ENCODE peak calls at places on chromosomes 12 and 14, in seven cellular contexts. G is GM12878, K is HepG2, P is K562, R is SK-N-SH, W is HCT116, F is H1. Z is an unnamed sample.

GRCh38 chr14:104594310-104595046 is 10.1 kb downstream of the TMEM179 start:
- DNase-seq in P (no peak), K (no peak), W (no peak), F (no peak), R (peak; percentile 36), G (no peak), Z (no peak)

GRCh38 chr12:127635838-127636237 is 631.1 kb upstream of the TMEM132C start:
- DNase-seq in F (no peak), W (no peak), R (no peak), P (no peak), K (no peak), G (no peak), Z (no peak)

GRCh38 chr12:47066278-47067048 is 13.0 kb upstream of the PCED1B start:
- DNase-seq in F (no peak), P (no peak), K (no peak), G (no peak), R (no peak), W (no peak), Z (no peak)

GRCh38 chr14:64845878-64846277 is 33.8 kb downstream of the SPTB start:
- DNase-seq in R (peak; percentile 41), W (no peak), P (no peak), F (no peak), K (no peak), G (no peak), Z (no peak)

GRCh38 chr12:48943221-48943620 is 14.1 kb downstream of the ARF3 start:
- DNase-seq in K (no peak), P (no peak), W (no peak), R (no peak), F (no peak), G (no peak), Z (no peak)

GRCh38 chr12:92020983-92021664 is 124.5 kb downstream of the BTG1 start:
- DNase-seq in F (no peak), W (no peak), G (no peak), K (no peak), P (no peak), R (no peak), Z (no peak)

GRCh38 chr14:52272375-52272774 is 4.9 kb downstream of the PTGDR start:
- DNase-seq in G (no peak), W (peak; percentile 29), F (no peak), R (no peak), K (no peak), P (no peak), Z (peak; percentile 50)

GRCh38 chr14:65239143-65239672 is 136.9 kb upstream of the MAX start:
- DNase-seq in K (peak; percentile 61), P (no peak), G (no peak), R (no peak), F (no peak), W (no peak), Z (no peak)

GRCh38 chr12:53327435-53328042 is 6.1 kb upstream of the AAAS start:
- DNase-seq in R (peak; percentile 55), P (peak; percentile 56), G (no peak), F (no peak), W (no peak), K (no peak), Z (peak; percentile 40)

GRCh38 chr12:48716493-48717251 is at the start of gene CCNT1:
- DNase-seq in K (peak; percentile 100), P (peak; percentile 95), G (peak; percentile 100), W (peak; percentile 100), F (peak; percentile 99), R (peak; percentile 96), Z (peak; percentile 100)

GRCh38 chr12:53461059-53461458 is 9.2 kb downstream of the PCBP2 start:
- DNase-seq in K (no peak), P (no peak), W (no peak), G (no peak), R (no peak), F (no peak), Z (no peak)

GRCh38 chr12:50268482-50268881 is 14.8 kb downstream of the LIMA1 start:
- DNase-seq in K (no peak), R (no peak), G (no peak), W (no peak), F (no peak), P (no peak), Z (no peak)

GRCh38 chr12:96186902-96187301 is 7.3 kb upstream of the ELK3 start:
- DNase-seq in R (no peak), P (no peak), G (no peak), F (no peak), W (no peak), K (no peak), Z (no peak)

GRCh38 chr14:26187996-26188605 is 409.7 kb downstream of the NOVA1 start:
- DNase-seq in P (no peak), G (no peak), R (no peak), W (no peak), F (no peak), K (no peak), Z (no peak)
- TF ChIP-seq JUND in P (no peak), G (no peak), R (no peak), W (no peak), F (no peak), K (no peak), Z (no peak)

GRCh38 chr12:109785854-109786253 is 47.3 kb downstream of the TRPV4 start:
- DNase-seq in W (no peak), G (no peak), P (no peak), K (no peak), F (no peak), R (no peak), Z (no peak)
- TF ChIP-seq JUND in W (no peak), G (no peak), P (no peak), K (no peak), F (no peak), R (no peak), Z (no peak)

DNA sequence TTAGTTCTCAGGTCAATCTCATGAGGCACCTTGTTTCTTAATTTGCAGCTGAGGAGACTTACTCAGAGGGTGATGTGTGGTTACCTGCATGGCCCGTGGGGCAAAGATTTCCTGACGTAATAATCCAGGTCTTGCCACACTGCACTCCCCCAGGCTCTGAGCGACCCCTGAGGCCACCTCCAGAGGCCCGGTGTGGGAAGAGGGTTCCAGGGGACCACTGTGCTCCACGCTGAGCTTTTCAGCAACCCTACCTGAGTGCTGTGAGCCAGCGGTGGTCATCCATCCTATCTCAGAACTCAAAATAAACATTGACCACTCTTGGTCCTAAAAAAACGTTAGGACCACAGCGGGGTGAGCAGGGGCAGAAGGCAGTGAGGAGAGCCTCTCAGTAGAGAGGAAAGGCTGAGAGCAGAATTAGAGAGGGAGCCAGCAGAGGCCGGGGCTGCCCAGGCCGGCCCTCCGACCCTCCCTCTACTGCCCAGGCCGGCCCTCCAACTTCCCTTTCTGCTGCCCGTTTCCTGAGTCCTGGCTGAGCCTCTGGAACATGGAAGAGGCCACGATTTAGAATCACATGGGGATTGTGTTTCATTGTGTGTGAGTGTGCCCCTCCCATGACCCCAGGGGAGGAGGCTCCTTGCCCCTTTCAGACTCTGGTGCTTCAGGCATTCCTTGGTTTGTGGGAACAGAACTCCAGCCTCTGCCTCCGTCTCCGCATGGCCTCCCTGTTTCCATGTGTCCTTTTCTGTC is 188.2 kb upstream of the DIO3 start:
- DNase-seq in W (no peak), P (no peak), G (no peak), R (no peak), K (no peak), F (no peak), Z (no peak)
- TF ChIP-seq JUND in W (no peak), P (no peak), G (no peak), R (no peak), K (no peak), F (no peak), Z (no peak)

GRCh38 chr12:123319273-123319672 is 45.4 kb downstream of the SBNO1 start:
- DNase-seq in G (no peak), W (no peak), K (no peak), F (no peak), P (no peak), R (no peak), Z (no peak)

GRCh38 chr12:123319826-123320225 is 44.8 kb downstream of the SBNO1 start:
- DNase-seq in P (no peak), K (no peak), F (no peak), W (no peak), R (no peak), G (no peak), Z (no peak)
- TF ChIP-seq JUND in P (no peak), K (no peak), F (no peak), W (no peak), R (no peak), G (no peak), Z (no peak)